ENCODE peak calls at places on chromosomes 16 and 17, in eight cellular contexts. X is colonic mucosa; T is CD8-positive, alpha-beta T cell; G is heart left ventricle; A is body of pancreas; I is PC-9; S is psoas muscle; O is cardiac muscle cell. V is an unnamed sample.
A peak's percentile ranks its signal among the peaks of the same experiment; 100 is the strongest.

GRCh38 chr17:76844846-76845245 is 23.4 kb upstream of the MGAT5B start:
- DNase-seq in T (no peak), X (no peak), O (peak; percentile 11), A (no peak), G (no peak), I (no peak), S (no peak), V (no peak)

GRCh38 chr17:66713533-66714042 is 121.3 kb upstream of the CACNG5 start:
- DNase-seq in S (no peak), I (no peak), T (no peak), O (no peak), A (no peak), G (no peak), X (no peak), V (no peak)

GRCh38 chr16:58678716-58679115 is 5.9 kb downstream of the SLC38A7 start:
- DNase-seq in X (no peak), S (peak; percentile 67), I (peak; percentile 49), G (no peak), T (no peak), A (peak; percentile 24), O (peak; percentile 25), V (no peak)

GRCh38 chr16:16014329-16015224 is 65.2 kb downstream of the ABCC1 start:
- DNase-seq in X (no peak), G (peak; percentile 79), A (peak; percentile 64), S (peak; percentile 86), T (no peak), I (peak; percentile 88), O (peak; percentile 75), V (peak; percentile 37)

GRCh38 chr17:76199466-76199865 is 40.8 kb downstream of the RNF157 start:
- DNase-seq in T (peak; percentile 39), I (no peak), S (no peak), X (no peak), G (no peak), O (no peak), A (no peak), V (no peak)

GRCh38 chr17:43720311-43721060 is 38.1 kb downstream of the SOST start:
- DNase-seq in O (peak; percentile 81), A (peak; percentile 75), T (peak; percentile 73), G (peak; percentile 93), X (peak; percentile 79), I (peak; percentile 57), S (peak; percentile 84), V (peak; percentile 82)

GRCh38 chr16:19718624-19718965 is 524 bp downstream of the IQCK start:
- DNase-seq in G (no peak), X (peak; percentile 52), I (no peak), O (no peak), A (no peak), S (no peak), T (no peak), V (no peak)

GRCh38 chr17:29357821-29358232 is 32.3 kb upstream of the TAOK1 start:
- DNase-seq in S (no peak), I (no peak), X (no peak), T (no peak), A (no peak), O (peak; percentile 39), G (no peak), V (no peak)

GRCh38 chr16:22397459-22397858 is 23.0 kb upstream of the CDR2 start:
- DNase-seq in T (no peak), I (peak; percentile 96), A (no peak), S (no peak), X (no peak), O (peak; percentile 97), G (no peak), V (peak; percentile 30)

GRCh38 chr17:7842950-7843535 is 9.0 kb downstream of the KDM6B start:
- DNase-seq in T (no peak), I (peak; percentile 68), S (peak; percentile 88), G (peak; percentile 82), X (peak; percentile 76), A (peak; percentile 72), O (peak; percentile 93), V (peak; percentile 87)

GRCh38 chr17:78256705-78257559 is 25.5 kb downstream of the TMEM235 start:
- DNase-seq in G (no peak), A (peak; percentile 11), X (no peak), O (peak; percentile 71), S (no peak), I (no peak), T (no peak), V (no peak)

GRCh38 chr16:85420501-85421337 is 192.4 kb upstream of the GSE1 start:
- DNase-seq in O (peak; percentile 66), A (peak; percentile 61), I (no peak), X (peak; percentile 65), S (peak; percentile 85), G (peak; percentile 82), T (peak; percentile 69), V (peak; percentile 58)

GRCh38 chr17:80187493-80187892 is 17.7 kb downstream of the CARD14 start:
- DNase-seq in T (no peak), X (peak; percentile 79), A (peak; percentile 77), O (peak; percentile 65), G (peak; percentile 77), S (peak; percentile 81), I (no peak), V (peak; percentile 51)

GRCh38 chr17:41919165-41919817 is 540 bp upstream of the ACLY start:
- DNase-seq in S (no peak), I (peak; percentile 65), T (peak; percentile 4), X (peak; percentile 68), A (no peak), G (no peak), O (no peak), V (no peak)

GRCh38 chr17:78148286-78149016 is 2.3 kb downstream of the C17orf99 start:
- DNase-seq in T (no peak), S (no peak), G (no peak), A (no peak), O (no peak), X (no peak), I (no peak), V (no peak)

GRCh38 chr16:69762843-69763556 is 868 bp downstream of the WWP2 start:
- DNase-seq in X (peak; percentile 40), I (no peak), S (no peak), O (peak; percentile 36), A (no peak), T (no peak), G (no peak), V (no peak)

GRCh38 chr17:62070900-62071299 is 5.8 kb upstream of the MED13 start:
- DNase-seq in T (no peak), O (no peak), A (no peak), X (no peak), I (no peak), S (no peak), G (no peak), V (no peak)

GRCh38 chr17:39281806-39282205 is 56.1 kb upstream of the STAC2 start:
- DNase-seq in I (no peak), T (no peak), S (no peak), G (no peak), A (no peak), O (peak; percentile 26), X (no peak), V (no peak)

GRCh38 chr16:56363181-56363716 is 62.1 kb downstream of the AMFR start:
- DNase-seq in S (no peak), T (no peak), I (peak; percentile 21), A (no peak), X (no peak), G (no peak), O (no peak), V (no peak)

GRCh38 chr17:28612936-28613872 is 781 bp downstream of the RSKR start:
- DNase-seq in O (peak; percentile 58), S (no peak), I (no peak), T (peak; percentile 7), X (peak; percentile 29), A (peak; percentile 39), G (no peak), V (no peak)

GRCh38 chr16:79595916-79596450 is 4.6 kb downstream of the MAF start:
- DNase-seq in S (no peak), T (no peak), X (no peak), A (no peak), G (no peak), O (no peak), I (no peak), V (no peak)
- H3K4me3 ChIP-seq in S (peak overlapping the region; percentile 84), T (no peak overlapping the region), X (peak overlapping the region; percentile 22), A (no peak overlapping the region), G (peak overlapping the region; percentile 75), O (no peak overlapping the region), I (no peak overlapping the region), V (peak overlapping the region; percentile 32)

DNA sequence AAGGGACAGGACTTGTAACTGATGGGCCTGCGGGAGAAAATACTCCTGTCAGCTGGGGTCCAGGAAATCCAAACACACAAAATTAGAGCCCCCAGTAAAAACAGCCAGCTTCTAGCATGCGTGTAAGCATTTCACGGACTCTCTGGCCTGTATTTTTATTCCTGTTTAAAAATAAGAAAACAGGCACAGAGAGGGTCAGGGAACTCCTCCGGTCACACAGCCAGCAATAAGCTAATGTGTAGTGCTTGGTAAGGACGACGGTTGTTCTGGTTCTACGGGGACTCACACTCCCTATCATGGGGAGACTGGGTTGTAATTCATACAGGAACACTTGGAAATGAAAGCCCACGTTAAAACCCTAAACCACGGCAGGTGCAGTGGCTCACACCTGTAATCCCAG is 1.5 kb upstream of the TCF25 start:
- DNase-seq in O (no peak), T (no peak), A (no peak), G (no peak), I (no peak), X (no peak), S (no peak), V (no peak)
- H3K4me1 ChIP-seq in O (no peaks in the 10 kb centered on the region), T (peaks cover 23% of the 10 kb centered on the region), A (peaks cover 16% of the 10 kb centered on the region), G (peaks cover 20% of the 10 kb centered on the region), I (peaks cover 11% of the 10 kb centered on the region), X (no peaks in the 10 kb centered on the region), S (peaks cover 9% of the 10 kb centered on the region), V (peaks cover 10% of the 10 kb centered on the region)

GRCh38 chr16:75175074-75175473 is 26.8 kb downstream of the ZFP1 start:
- DNase-seq in T (no peak), A (no peak), S (no peak), X (no peak), O (no peak), G (no peak), I (no peak), V (no peak)

GRCh38 chr16:75176926-75177325 is 28.6 kb downstream of the ZFP1 start:
- DNase-seq in G (no peak), A (no peak), O (no peak), T (no peak), X (no peak), S (no peak), I (no peak), V (no peak)

GRCh38 chr16:75169899-75170405 is 21.6 kb downstream of the ZFP1 start:
- DNase-seq in I (no peak), G (no peak), S (no peak), A (no peak), O (no peak), T (no peak), X (no peak), V (no peak)

DNA sequence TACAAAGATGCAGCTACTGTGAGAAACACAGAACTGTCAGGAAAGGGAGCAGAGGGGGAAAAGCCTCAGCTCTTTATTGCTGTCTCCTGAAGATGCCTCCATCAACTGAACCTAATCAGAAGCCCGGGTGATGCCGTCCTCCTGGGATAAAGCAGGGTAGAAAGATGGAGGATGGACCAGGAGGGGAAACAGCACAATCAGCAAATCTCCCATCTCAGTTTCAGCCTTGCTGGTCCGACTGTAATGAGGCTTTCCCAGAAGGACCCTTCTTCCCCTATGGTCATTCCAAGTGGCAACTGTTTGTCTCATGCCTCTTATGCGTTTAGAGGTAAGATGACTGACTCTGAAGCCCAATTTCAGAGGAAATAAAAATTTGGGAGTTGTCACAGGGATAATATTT is 24.3 kb downstream of the ZFP1 start:
- DNase-seq in I (no peak), G (no peak), X (no peak), A (no peak), O (no peak), T (no peak), S (no peak), V (no peak)
- H3K9me3 ChIP-seq in I (peaks cover 82% of the 10 kb centered on the region), G (peaks cover 50% of the 10 kb centered on the region), X (peaks cover 13% of the 10 kb centered on the region), A (no peaks in the 10 kb centered on the region), O (peaks cover 13% of the 10 kb centered on the region), T (peaks cover 32% of the 10 kb centered on the region), S (peaks cover 55% of the 10 kb centered on the region), V (peaks cover 30% of the 10 kb centered on the region)

GRCh38 chr16:81997738-81998137 is 13.5 kb downstream of the SDR42E1 start:
- DNase-seq in T (no peak), G (no peak), S (no peak), X (no peak), O (peak; percentile 89), A (no peak), I (peak; percentile 66), V (no peak)
- H3K4me3 ChIP-seq in T (no peak overlapping the region), G (no peak overlapping the region), S (no peak overlapping the region), X (no peak overlapping the region), O (no peak overlapping the region), A (no peak overlapping the region), I (no peak overlapping the region), V (no peak overlapping the region)

V was measured in lung.